ENCODE peak calls at places on chromosomes 6 and 20, in nine cellular contexts. One of them, this sample, is unnamed.

GRCh38 chr6:3318226-3318625 is 59.5 kb downstream of the PSMG4 start:
- DNase-seq in A549: no peak
- DNase-seq in HFF-Myc: no peak
- DNase-seq in HCT116: no peak
- DNase-seq in foreskin fibroblast: no peak
- DNase-seq in kidney: no peak
- DNase-seq in heart left ventricle: no peak
- DNase-seq in esophagus squamous epithelium: no peak
- DNase-seq in cardiac muscle cell: no peak
- DNase-seq in this sample: no peak

GRCh38 chr20:2164966-2165365 is 63.3 kb downstream of the STK35 start:
- DNase-seq in esophagus squamous epithelium: no peak
- DNase-seq in cardiac muscle cell: no peak
- DNase-seq in kidney: no peak
- DNase-seq in HFF-Myc: no peak
- DNase-seq in foreskin fibroblast: no peak
- DNase-seq in A549: no peak
- DNase-seq in heart left ventricle: no peak
- DNase-seq in HCT116: no peak
- DNase-seq in this sample: no peak

GRCh38 chr6:134046054-134046453 is 6.4 kb downstream of the SLC2A12 start:
- DNase-seq in HCT116: no peak
- DNase-seq in foreskin fibroblast: no peak
- DNase-seq in heart left ventricle: no peak
- DNase-seq in esophagus squamous epithelium: no peak
- DNase-seq in HFF-Myc: no peak
- DNase-seq in kidney: no peak
- DNase-seq in A549: no peak
- DNase-seq in cardiac muscle cell: no peak
- DNase-seq in this sample: no peak

GRCh38 chr6:134182528-134182927 is 130.1 kb upstream of the SLC2A12 start:
- DNase-seq in foreskin fibroblast: no peak
- DNase-seq in esophagus squamous epithelium: no peak
- DNase-seq in HCT116: no peak
- DNase-seq in HFF-Myc: no peak
- DNase-seq in A549: peak
- DNase-seq in cardiac muscle cell: no peak
- DNase-seq in heart left ventricle: no peak
- DNase-seq in kidney: no peak
- DNase-seq in this sample: peak

GRCh38 chr6:145842693-145843546 is 28.3 kb upstream of the FBXO30 start:
- DNase-seq in esophagus squamous epithelium: no peak
- DNase-seq in cardiac muscle cell: no peak
- DNase-seq in HFF-Myc: no peak
- DNase-seq in heart left ventricle: no peak
- DNase-seq in kidney: no peak
- DNase-seq in foreskin fibroblast: no peak
- DNase-seq in HCT116: no peak
- DNase-seq in A549: no peak
- DNase-seq in this sample: no peak

GRCh38 chr20:45727044-45727443 is 4.9 kb downstream of the SPINT4 start:
- DNase-seq in cardiac muscle cell: no peak
- DNase-seq in esophagus squamous epithelium: no peak
- DNase-seq in HFF-Myc: no peak
- DNase-seq in foreskin fibroblast: no peak
- DNase-seq in kidney: no peak
- DNase-seq in A549: no peak
- DNase-seq in HCT116: no peak
- DNase-seq in heart left ventricle: no peak
- DNase-seq in this sample: no peak

GRCh38 chr6:39029156-39030011 is 19.2 kb upstream of the GLP1R start:
- DNase-seq in cardiac muscle cell: peak
- DNase-seq in foreskin fibroblast: no peak
- DNase-seq in heart left ventricle: no peak
- DNase-seq in esophagus squamous epithelium: no peak
- DNase-seq in A549: peak
- DNase-seq in kidney: no peak
- DNase-seq in HFF-Myc: no peak
- DNase-seq in HCT116: peak
- DNase-seq in this sample: no peak

GRCh38 chr6:105322499-105323231 is 80.2 kb downstream of the PREP start:
- DNase-seq in esophagus squamous epithelium: no peak
- DNase-seq in kidney: no peak
- DNase-seq in foreskin fibroblast: no peak
- DNase-seq in cardiac muscle cell: no peak
- DNase-seq in heart left ventricle: no peak
- DNase-seq in HFF-Myc: no peak
- DNase-seq in A549: no peak
- DNase-seq in HCT116: no peak
- DNase-seq in this sample: no peak

GRCh38 chr6:23511797-23512196 is 614.2 kb upstream of the NRSN1 start:
- DNase-seq in kidney: no peak
- DNase-seq in heart left ventricle: no peak
- DNase-seq in cardiac muscle cell: no peak
- DNase-seq in A549: no peak
- DNase-seq in HCT116: no peak
- DNase-seq in HFF-Myc: no peak
- DNase-seq in foreskin fibroblast: no peak
- DNase-seq in esophagus squamous epithelium: no peak
- DNase-seq in this sample: no peak

GRCh38 chr6:41675176-41675767 is 37.0 kb downstream of the MDFI start:
- DNase-seq in esophagus squamous epithelium: no peak
- DNase-seq in HCT116: no peak
- DNase-seq in HFF-Myc: no peak
- DNase-seq in A549: no peak
- DNase-seq in kidney: peak
- DNase-seq in foreskin fibroblast: no peak
- DNase-seq in cardiac muscle cell: no peak
- DNase-seq in heart left ventricle: no peak
- DNase-seq in this sample: no peak

DNA sequence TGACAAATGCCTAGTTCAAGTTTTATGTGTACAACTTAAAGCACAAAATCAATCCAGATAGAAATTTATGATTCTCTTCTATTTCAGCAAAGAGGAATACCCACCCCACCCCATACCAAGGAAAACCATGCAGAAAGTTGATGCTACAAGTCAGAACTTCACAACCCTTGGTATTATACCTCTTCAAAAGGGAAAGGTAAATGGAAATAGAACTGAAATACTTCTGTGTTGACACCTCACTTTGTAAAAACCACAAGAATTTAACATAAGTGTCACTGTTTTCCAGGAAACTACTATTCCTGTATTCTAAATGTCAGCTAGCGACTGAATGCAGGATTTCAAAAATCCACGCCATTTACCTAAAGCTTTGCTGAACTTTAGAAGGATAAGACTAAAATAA is 3.7 kb downstream of the CPNE1 start:
- DNase-seq in cardiac muscle cell: no peak
- DNase-seq in HFF-Myc: no peak
- DNase-seq in foreskin fibroblast: no peak
- DNase-seq in esophagus squamous epithelium: no peak
- DNase-seq in kidney: no peak
- DNase-seq in HCT116: peak
- DNase-seq in heart left ventricle: no peak
- DNase-seq in A549: no peak
- DNase-seq in this sample: no peak
- H3K4me3 ChIP-seq in cardiac muscle cell: no peak
- H3K4me3 ChIP-seq in HFF-Myc: no peak
- H3K4me3 ChIP-seq in foreskin fibroblast: peak
- H3K4me3 ChIP-seq in esophagus squamous epithelium: no peak
- H3K4me3 ChIP-seq in kidney: peak
- H3K4me3 ChIP-seq in HCT116: no peak
- H3K4me3 ChIP-seq in heart left ventricle: no peak
- H3K4me3 ChIP-seq in A549: no peak
- H3K4me3 ChIP-seq in this sample: peak

DNA sequence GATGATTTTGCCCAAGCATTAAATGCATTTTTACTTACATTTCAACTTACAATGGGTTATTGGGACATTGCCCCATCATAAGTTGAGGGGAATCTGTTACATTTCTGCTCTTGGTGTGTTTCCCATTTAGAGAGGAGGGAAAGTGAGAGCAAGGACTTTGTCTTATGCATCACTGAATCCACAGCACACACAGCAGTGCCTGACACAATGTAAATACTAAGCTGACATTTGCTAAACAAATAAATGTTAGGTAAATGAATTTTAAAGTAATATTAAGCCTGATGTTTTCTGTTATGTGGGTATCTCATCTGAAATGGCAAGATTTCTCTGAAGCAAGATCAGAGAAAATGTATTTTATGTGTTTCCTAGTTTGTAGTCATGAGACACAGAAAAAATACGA is 143.6 kb upstream of the STXBP5 start:
- DNase-seq in esophagus squamous epithelium: no peak
- DNase-seq in cardiac muscle cell: no peak
- DNase-seq in HFF-Myc: no peak
- DNase-seq in A549: no peak
- DNase-seq in HCT116: no peak
- DNase-seq in heart left ventricle: no peak
- DNase-seq in kidney: no peak
- DNase-seq in foreskin fibroblast: no peak
- DNase-seq in this sample: no peak
- H3K4me3 ChIP-seq in esophagus squamous epithelium: no peak
- H3K4me3 ChIP-seq in cardiac muscle cell: no peak
- H3K4me3 ChIP-seq in HFF-Myc: no peak
- H3K4me3 ChIP-seq in A549: no peak
- H3K4me3 ChIP-seq in HCT116: no peak
- H3K4me3 ChIP-seq in heart left ventricle: no peak
- H3K4me3 ChIP-seq in kidney: no peak
- H3K4me3 ChIP-seq in foreskin fibroblast: no peak
- H3K4me3 ChIP-seq in this sample: no peak

GRCh38 chr6:35371494-35372262 is 29.3 kb downstream of the PPARD start:
- DNase-seq in cardiac muscle cell: no peak
- DNase-seq in esophagus squamous epithelium: no peak
- DNase-seq in A549: no peak
- DNase-seq in kidney: no peak
- DNase-seq in HFF-Myc: no peak
- DNase-seq in HCT116: no peak
- DNase-seq in foreskin fibroblast: no peak
- DNase-seq in heart left ventricle: no peak
- DNase-seq in this sample: no peak

GRCh38 chr6:35370124-35370741 is 27.9 kb downstream of the PPARD start:
- DNase-seq in HCT116: peak
- DNase-seq in A549: peak
- DNase-seq in HFF-Myc: peak
- DNase-seq in kidney: peak
- DNase-seq in foreskin fibroblast: peak
- DNase-seq in cardiac muscle cell: no peak
- DNase-seq in heart left ventricle: peak
- DNase-seq in esophagus squamous epithelium: no peak
- DNase-seq in this sample: peak

GRCh38 chr6:35368038-35368887 is 25.9 kb downstream of the PPARD start:
- DNase-seq in kidney: no peak
- DNase-seq in esophagus squamous epithelium: no peak
- DNase-seq in HFF-Myc: no peak
- DNase-seq in HCT116: peak
- DNase-seq in A549: peak
- DNase-seq in cardiac muscle cell: no peak
- DNase-seq in foreskin fibroblast: peak
- DNase-seq in heart left ventricle: no peak
- DNase-seq in this sample: peak

GRCh38 chr6:35372633-35373032 is 30.3 kb downstream of the PPARD start:
- DNase-seq in A549: no peak
- DNase-seq in HCT116: no peak
- DNase-seq in cardiac muscle cell: no peak
- DNase-seq in kidney: no peak
- DNase-seq in heart left ventricle: no peak
- DNase-seq in HFF-Myc: no peak
- DNase-seq in foreskin fibroblast: no peak
- DNase-seq in esophagus squamous epithelium: no peak
- DNase-seq in this sample: no peak

DNA sequence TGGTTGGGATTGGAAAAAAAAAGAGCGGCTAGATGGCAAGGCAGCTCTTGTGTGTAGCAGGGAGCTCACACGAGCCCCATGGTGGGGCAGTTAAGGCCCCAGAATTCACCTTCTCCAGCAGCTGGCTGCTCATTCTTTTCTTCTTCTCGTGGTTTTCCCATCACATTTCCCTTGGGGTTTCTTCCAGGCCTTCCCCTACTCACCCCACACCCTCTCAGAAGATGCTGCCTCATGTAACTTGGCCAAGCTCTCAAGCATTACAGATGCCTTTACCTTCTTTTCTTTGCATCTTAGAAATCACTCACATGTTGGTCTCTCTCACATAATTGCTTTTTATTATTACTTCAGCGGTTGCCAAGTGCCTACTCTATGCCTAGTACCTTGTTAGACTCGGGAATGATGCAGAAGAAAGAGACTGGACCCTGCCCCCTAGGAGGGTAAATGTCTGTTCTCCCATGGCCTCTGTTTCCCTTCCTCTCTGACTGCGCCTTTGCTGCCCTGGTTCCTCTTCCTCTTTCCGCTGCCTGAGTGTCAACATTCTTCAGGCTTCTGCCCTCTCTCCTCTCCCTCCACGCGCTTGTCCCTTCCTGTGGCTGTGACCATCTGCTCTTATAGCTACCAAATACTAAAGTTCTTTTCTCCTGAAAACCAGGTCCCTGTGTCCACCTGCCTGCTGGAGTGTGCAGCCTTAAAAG is 28.6 kb downstream of the PPARD start:
- DNase-seq in foreskin fibroblast: no peak
- DNase-seq in esophagus squamous epithelium: no peak
- DNase-seq in HFF-Myc: no peak
- DNase-seq in cardiac muscle cell: no peak
- DNase-seq in A549: no peak
- DNase-seq in heart left ventricle: peak
- DNase-seq in HCT116: no peak
- DNase-seq in kidney: no peak
- DNase-seq in this sample: no peak
- H3K4me3 ChIP-seq in foreskin fibroblast: no peak
- H3K4me3 ChIP-seq in esophagus squamous epithelium: no peak
- H3K4me3 ChIP-seq in HFF-Myc: no peak
- H3K4me3 ChIP-seq in cardiac muscle cell: no peak
- H3K4me3 ChIP-seq in A549: no peak
- H3K4me3 ChIP-seq in heart left ventricle: no peak
- H3K4me3 ChIP-seq in HCT116: peak
- H3K4me3 ChIP-seq in kidney: no peak
- H3K4me3 ChIP-seq in this sample: no peak

DNA sequence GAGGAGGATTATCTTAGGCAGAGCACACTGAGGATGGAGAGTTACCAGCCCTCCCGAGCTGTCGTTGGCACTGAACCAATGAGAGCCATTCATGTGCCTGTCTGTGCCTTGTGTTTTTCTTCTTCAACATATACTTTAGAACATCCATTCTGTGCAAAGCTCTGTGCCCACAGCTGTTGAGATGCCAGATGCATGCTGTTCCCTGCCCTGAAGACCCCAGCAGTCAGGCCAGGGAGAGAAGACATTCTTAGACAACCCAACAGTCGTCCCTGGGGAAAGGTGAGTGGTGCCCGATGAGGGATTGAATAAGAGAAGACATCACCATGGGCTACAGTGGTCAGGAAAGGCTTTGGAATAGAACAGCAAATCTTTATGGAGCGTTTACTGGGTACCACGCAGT is 114.1 kb downstream of the NRN1 start:
- DNase-seq in HFF-Myc: no peak
- DNase-seq in heart left ventricle: no peak
- DNase-seq in cardiac muscle cell: no peak
- DNase-seq in A549: no peak
- DNase-seq in HCT116: no peak
- DNase-seq in foreskin fibroblast: no peak
- DNase-seq in esophagus squamous epithelium: no peak
- DNase-seq in kidney: no peak
- DNase-seq in this sample: no peak
- H3K4me3 ChIP-seq in HFF-Myc: no peak
- H3K4me3 ChIP-seq in heart left ventricle: peak
- H3K4me3 ChIP-seq in cardiac muscle cell: no peak
- H3K4me3 ChIP-seq in A549: peak
- H3K4me3 ChIP-seq in HCT116: peak
- H3K4me3 ChIP-seq in foreskin fibroblast: no peak
- H3K4me3 ChIP-seq in esophagus squamous epithelium: peak
- H3K4me3 ChIP-seq in kidney: no peak
- H3K4me3 ChIP-seq in this sample: no peak